ENCODE peak calls at places on chromosomes 6 and 20, in eight cellular contexts. One of them, this sample, is unnamed.

GRCh38 chr6:27059621-27060425 is 187.7 kb upstream of the PRSS16 start:
- DNase-seq in MM.1S: no peak
- DNase-seq in SK-N-SH: peak
- DNase-seq in fibroblast of lung: no peak
- DNase-seq in K562: peak
- DNase-seq in mammary epithelial cell: no peak
- DNase-seq in IMR-90: peak
- DNase-seq in endodermal cell: no peak
- DNase-seq in this sample: no peak

GRCh38 chr20:21103582-21104465 is 2.3 kb downstream of the LINC00237 start:
- DNase-seq in MM.1S: no peak
- DNase-seq in endodermal cell: peak
- DNase-seq in IMR-90: no peak
- DNase-seq in K562: no peak
- DNase-seq in fibroblast of lung: no peak
- DNase-seq in mammary epithelial cell: no peak
- DNase-seq in SK-N-SH: peak
- DNase-seq in this sample: no peak

GRCh38 chr20:49278817-49279676 is 1.2 kb upstream of the ZNFX1 start:
- DNase-seq in endodermal cell: peak
- DNase-seq in fibroblast of lung: no peak
- DNase-seq in mammary epithelial cell: no peak
- DNase-seq in MM.1S: peak
- DNase-seq in SK-N-SH: no peak
- DNase-seq in IMR-90: no peak
- DNase-seq in K562: peak
- DNase-seq in this sample: no peak

GRCh38 chr6:71551798-71552197 is 263.2 kb downstream of the OGFRL1 start:
- DNase-seq in IMR-90: no peak
- DNase-seq in K562: no peak
- DNase-seq in mammary epithelial cell: no peak
- DNase-seq in fibroblast of lung: no peak
- DNase-seq in MM.1S: no peak
- DNase-seq in endodermal cell: no peak
- DNase-seq in SK-N-SH: no peak
- DNase-seq in this sample: no peak

GRCh38 chr6:141359953-141360352 is 772.8 kb upstream of the GJE1 start:
- DNase-seq in endodermal cell: no peak
- DNase-seq in SK-N-SH: no peak
- DNase-seq in fibroblast of lung: peak
- DNase-seq in K562: no peak
- DNase-seq in IMR-90: no peak
- DNase-seq in MM.1S: no peak
- DNase-seq in mammary epithelial cell: no peak
- DNase-seq in this sample: no peak

GRCh38 chr6:38587766-38588362 is 51.9 kb downstream of the BTBD9 start:
- DNase-seq in fibroblast of lung: no peak
- DNase-seq in SK-N-SH: no peak
- DNase-seq in K562: no peak
- DNase-seq in mammary epithelial cell: no peak
- DNase-seq in MM.1S: no peak
- DNase-seq in endodermal cell: no peak
- DNase-seq in IMR-90: peak
- DNase-seq in this sample: no peak

GRCh38 chr6:82410151-82410621 is 46.6 kb downstream of the TPBG start:
- DNase-seq in K562: no peak
- DNase-seq in fibroblast of lung: peak
- DNase-seq in SK-N-SH: no peak
- DNase-seq in MM.1S: no peak
- DNase-seq in endodermal cell: no peak
- DNase-seq in IMR-90: peak
- DNase-seq in mammary epithelial cell: no peak
- DNase-seq in this sample: no peak

GRCh38 chr20:51220293-51220706 is 197.4 kb upstream of the KCNG1 start:
- DNase-seq in K562: peak
- DNase-seq in MM.1S: no peak
- DNase-seq in mammary epithelial cell: no peak
- DNase-seq in SK-N-SH: peak
- DNase-seq in fibroblast of lung: no peak
- DNase-seq in endodermal cell: peak
- DNase-seq in IMR-90: no peak
- DNase-seq in this sample: no peak

GRCh38 chr6:37160922-37161778 is 8.8 kb upstream of the PIM1 start:
- DNase-seq in endodermal cell: no peak
- DNase-seq in K562: no peak
- DNase-seq in MM.1S: no peak
- DNase-seq in fibroblast of lung: peak
- DNase-seq in mammary epithelial cell: no peak
- DNase-seq in SK-N-SH: no peak
- DNase-seq in IMR-90: peak
- DNase-seq in this sample: no peak

GRCh38 chr20:24584538-24585356 is 115.3 kb downstream of the SYNDIG1 start:
- DNase-seq in K562: no peak
- DNase-seq in IMR-90: peak
- DNase-seq in mammary epithelial cell: peak
- DNase-seq in fibroblast of lung: peak
- DNase-seq in SK-N-SH: no peak
- DNase-seq in endodermal cell: no peak
- DNase-seq in MM.1S: no peak
- DNase-seq in this sample: peak

GRCh38 chr6:122726649-122727048 is 52.9 kb upstream of the FABP7 start:
- DNase-seq in IMR-90: peak
- DNase-seq in MM.1S: peak
- DNase-seq in SK-N-SH: peak
- DNase-seq in endodermal cell: peak
- DNase-seq in mammary epithelial cell: peak
- DNase-seq in fibroblast of lung: no peak
- DNase-seq in K562: peak
- DNase-seq in this sample: no peak

GRCh38 chr6:20217900-20218299 is 5.6 kb upstream of the MBOAT1 start:
- DNase-seq in fibroblast of lung: no peak
- DNase-seq in endodermal cell: no peak
- DNase-seq in K562: no peak
- DNase-seq in MM.1S: no peak
- DNase-seq in IMR-90: no peak
- DNase-seq in mammary epithelial cell: no peak
- DNase-seq in SK-N-SH: no peak
- DNase-seq in this sample: no peak
- TF ChIP-seq CTCF in fibroblast of lung: no peak
- TF ChIP-seq CTCF in endodermal cell: no peak
- TF ChIP-seq CTCF in K562: no peak
- TF ChIP-seq CTCF in MM.1S: no peak
- TF ChIP-seq CTCF in IMR-90: no peak
- TF ChIP-seq CTCF in mammary epithelial cell: no peak
- TF ChIP-seq CTCF in SK-N-SH: no peak
- TF ChIP-seq CTCF in this sample: no peak

GRCh38 chr6:52304917-52305316 is 20.4 kb upstream of the MCM3 start:
- DNase-seq in SK-N-SH: no peak
- DNase-seq in K562: no peak
- DNase-seq in endodermal cell: no peak
- DNase-seq in MM.1S: peak
- DNase-seq in fibroblast of lung: peak
- DNase-seq in mammary epithelial cell: no peak
- DNase-seq in IMR-90: peak
- DNase-seq in this sample: no peak
- H3K9ac ChIP-seq in SK-N-SH: no peak
- H3K9ac ChIP-seq in K562: no peak
- H3K9ac ChIP-seq in endodermal cell: no peak
- H3K9ac ChIP-seq in MM.1S: peak
- H3K9ac ChIP-seq in fibroblast of lung: no peak
- H3K9ac ChIP-seq in mammary epithelial cell: no peak
- H3K9ac ChIP-seq in IMR-90: no peak
- H3K9ac ChIP-seq in this sample: no peak

GRCh38 chr6:16335176-16335575 is 96.8 kb downstream of the GMPR start:
- DNase-seq in endodermal cell: no peak
- DNase-seq in mammary epithelial cell: no peak
- DNase-seq in SK-N-SH: no peak
- DNase-seq in IMR-90: no peak
- DNase-seq in MM.1S: no peak
- DNase-seq in K562: no peak
- DNase-seq in fibroblast of lung: no peak
- DNase-seq in this sample: no peak

GRCh38 chr6:16332175-16332542 is 93.8 kb downstream of the GMPR start:
- DNase-seq in MM.1S: peak
- DNase-seq in SK-N-SH: peak
- DNase-seq in fibroblast of lung: peak
- DNase-seq in IMR-90: peak
- DNase-seq in mammary epithelial cell: peak
- DNase-seq in K562: peak
- DNase-seq in endodermal cell: peak
- DNase-seq in this sample: peak

GRCh38 chr6:16334671-16335070 is 96.3 kb downstream of the GMPR start:
- DNase-seq in fibroblast of lung: peak
- DNase-seq in K562: no peak
- DNase-seq in MM.1S: no peak
- DNase-seq in SK-N-SH: no peak
- DNase-seq in IMR-90: peak
- DNase-seq in mammary epithelial cell: peak
- DNase-seq in endodermal cell: peak
- DNase-seq in this sample: no peak

GRCh38 chr6:16333580-16333979 is 95.2 kb downstream of the GMPR start:
- DNase-seq in mammary epithelial cell: peak
- DNase-seq in fibroblast of lung: peak
- DNase-seq in SK-N-SH: no peak
- DNase-seq in K562: no peak
- DNase-seq in IMR-90: peak
- DNase-seq in endodermal cell: no peak
- DNase-seq in MM.1S: no peak
- DNase-seq in this sample: no peak

DNA sequence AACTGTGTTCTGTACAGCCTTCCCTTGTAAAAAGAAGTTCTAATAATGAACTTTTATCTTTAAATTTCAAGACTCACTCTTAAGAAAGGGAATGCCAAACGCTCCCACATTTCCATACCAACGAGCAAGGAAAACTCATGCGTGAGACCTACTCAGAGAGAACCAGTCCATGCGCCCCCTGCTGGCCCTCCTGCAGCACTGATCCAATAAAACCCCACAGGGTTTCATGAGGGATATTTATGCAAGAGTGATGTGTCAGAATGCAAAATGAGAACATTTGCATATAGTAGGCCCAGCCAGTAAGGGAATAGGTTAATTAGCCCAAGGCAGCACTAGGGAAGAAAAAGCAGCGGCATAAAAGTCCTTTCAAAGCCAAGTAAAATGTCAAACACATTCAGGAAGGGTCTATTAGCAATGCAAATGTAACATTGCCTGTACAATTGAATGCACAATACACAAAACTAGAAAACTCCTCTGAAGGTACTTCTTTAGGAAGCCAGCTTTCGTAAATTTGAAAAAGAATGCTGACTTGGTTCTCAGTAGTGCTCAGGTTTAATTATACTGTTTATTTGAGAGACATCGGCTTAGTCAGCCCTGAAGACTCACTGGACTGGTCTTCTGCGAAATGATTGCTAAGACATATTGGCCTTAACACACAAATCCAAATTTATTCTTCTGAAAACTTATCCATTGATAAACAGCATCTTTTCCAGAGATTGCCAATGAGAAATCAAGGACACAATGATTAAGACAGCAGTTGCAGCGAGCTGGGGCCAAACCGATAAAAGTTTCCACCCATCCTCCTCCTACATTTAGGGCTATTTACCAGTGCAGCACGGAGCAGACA is 93.2 kb downstream of the GMPR start:
- DNase-seq in MM.1S: peak
- DNase-seq in mammary epithelial cell: peak
- DNase-seq in fibroblast of lung: peak
- DNase-seq in SK-N-SH: peak
- DNase-seq in K562: peak
- DNase-seq in IMR-90: peak
- DNase-seq in endodermal cell: peak
- DNase-seq in this sample: peak
- TF ChIP-seq CTCF in MM.1S: peak
- TF ChIP-seq CTCF in mammary epithelial cell: peak
- TF ChIP-seq CTCF in fibroblast of lung: peak
- TF ChIP-seq CTCF in SK-N-SH: peak
- TF ChIP-seq CTCF in K562: peak
- TF ChIP-seq CTCF in IMR-90: peak
- TF ChIP-seq CTCF in endodermal cell: peak
- TF ChIP-seq CTCF in this sample: peak

GRCh38 chr6:2900821-2901644 is 2.1 kb downstream of the SERPINB9 start:
- DNase-seq in MM.1S: no peak
- DNase-seq in SK-N-SH: no peak
- DNase-seq in IMR-90: no peak
- DNase-seq in K562: no peak
- DNase-seq in fibroblast of lung: no peak
- DNase-seq in mammary epithelial cell: no peak
- DNase-seq in endodermal cell: no peak
- DNase-seq in this sample: peak
- H3K9ac ChIP-seq in MM.1S: no peak
- H3K9ac ChIP-seq in SK-N-SH: no peak
- H3K9ac ChIP-seq in IMR-90: no peak
- H3K9ac ChIP-seq in K562: peak
- H3K9ac ChIP-seq in fibroblast of lung: no peak
- H3K9ac ChIP-seq in mammary epithelial cell: no peak
- H3K9ac ChIP-seq in endodermal cell: peak
- H3K9ac ChIP-seq in this sample: no peak

GRCh38 chr20:15867899-15868298 is 705.3 kb downstream of the KIF16B start:
- DNase-seq in SK-N-SH: no peak
- DNase-seq in MM.1S: no peak
- DNase-seq in fibroblast of lung: no peak
- DNase-seq in mammary epithelial cell: no peak
- DNase-seq in IMR-90: no peak
- DNase-seq in endodermal cell: peak
- DNase-seq in K562: no peak
- DNase-seq in this sample: no peak
- TF ChIP-seq CTCF in SK-N-SH: peak
- TF ChIP-seq CTCF in MM.1S: no peak
- TF ChIP-seq CTCF in fibroblast of lung: no peak
- TF ChIP-seq CTCF in mammary epithelial cell: peak
- TF ChIP-seq CTCF in IMR-90: no peak
- TF ChIP-seq CTCF in endodermal cell: peak
- TF ChIP-seq CTCF in K562: no peak
- TF ChIP-seq CTCF in this sample: no peak

DNA sequence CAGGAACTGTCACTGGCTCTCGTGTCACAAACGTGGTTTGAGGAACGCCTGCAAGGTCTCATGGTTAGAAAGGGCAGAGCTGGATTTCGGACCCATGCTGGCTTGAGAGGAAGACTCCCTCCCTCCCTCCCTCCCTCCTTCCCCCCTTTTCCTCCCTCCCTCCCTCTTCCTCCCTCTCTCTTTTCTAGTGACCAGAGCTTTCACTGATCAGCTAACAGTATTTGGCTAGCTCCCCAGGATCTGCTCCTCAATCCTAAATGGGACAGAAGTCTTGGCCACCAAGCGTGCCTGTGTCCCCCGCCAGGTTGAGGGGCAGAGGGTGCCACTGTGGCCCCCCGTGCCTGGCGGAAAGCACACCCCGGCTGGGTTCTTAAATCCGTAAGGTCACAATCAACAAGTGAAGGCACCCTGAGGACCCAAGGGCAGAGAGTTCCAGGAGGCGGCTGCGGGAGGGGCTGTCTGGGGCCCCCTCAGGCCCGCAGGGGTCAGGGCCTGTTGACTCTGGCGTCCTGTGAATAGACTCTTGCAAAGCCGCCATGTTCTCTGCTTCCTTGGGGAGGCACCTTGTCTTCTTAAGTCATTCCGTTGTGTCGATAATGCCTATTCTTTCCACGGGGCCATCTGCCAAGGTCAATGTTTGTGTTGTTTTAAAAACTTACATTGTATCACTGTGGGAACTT is 38.9 kb upstream of the STX16 start:
- DNase-seq in K562: no peak
- DNase-seq in MM.1S: no peak
- DNase-seq in IMR-90: no peak
- DNase-seq in SK-N-SH: no peak
- DNase-seq in fibroblast of lung: peak
- DNase-seq in endodermal cell: no peak
- DNase-seq in mammary epithelial cell: no peak
- DNase-seq in this sample: no peak
- H3K9ac ChIP-seq in K562: no peak
- H3K9ac ChIP-seq in MM.1S: no peak
- H3K9ac ChIP-seq in IMR-90: no peak
- H3K9ac ChIP-seq in SK-N-SH: no peak
- H3K9ac ChIP-seq in fibroblast of lung: no peak
- H3K9ac ChIP-seq in endodermal cell: no peak
- H3K9ac ChIP-seq in mammary epithelial cell: no peak
- H3K9ac ChIP-seq in this sample: no peak